ENCODE peak calls at places on chromosomes 11 and 22, in eight cellular contexts. K is endothelial cell of umbilical vein, A is fibroblast of lung, F is neural progenitor cell, C is mammary epithelial cell, M is mesenchymal stem cell, Z is K562, H is HCT116. Y is an unnamed sample.

GRCh38 chr11:17630936-17631335 is 83.9 kb downstream of the OTOG start:
- DNase-seq in K (no peak), A (no peak), F (no peak), C (no peak), M (no peak), Z (no peak), H (no peak), Y (no peak)

GRCh38 chr11:4072668-4073285 is 21.8 kb upstream of the RRM1 start:
- DNase-seq in K (peak; percentile 79), A (peak; percentile 86), F (peak; percentile 80), C (peak; percentile 61), M (peak; percentile 82), Z (peak; percentile 69), H (peak; percentile 59), Y (no peak)

GRCh38 chr11:119377961-119378667 is 3.4 kb downstream of the USP2 start:
- DNase-seq in K (no peak), A (no peak), F (peak; percentile 86), C (no peak), M (no peak), Z (peak; percentile 64), H (no peak), Y (peak; percentile 29)

GRCh38 chr22:25754527-25755202 is 12.7 kb downstream of the MYO18B start:
- DNase-seq in K (peak; percentile 48), A (peak; percentile 89), F (no peak), C (no peak), M (peak; percentile 87), Z (no peak), H (no peak), Y (no peak)

GRCh38 chr22:30541979-30542810 is 4.3 kb downstream of the SEC14L6 start:
- DNase-seq in K (no peak), A (peak; percentile 5), F (peak; percentile 73), C (no peak), M (peak; percentile 2), Z (peak; percentile 34), H (no peak), Y (peak; percentile 76)

GRCh38 chr11:73003083-73003482 is 139.0 kb downstream of the FCHSD2 start:
- DNase-seq in K (no peak), A (no peak), F (no peak), C (no peak), M (no peak), Z (no peak), H (no peak), Y (no peak)

GRCh38 chr11:87778341-87778740 is 396.9 kb downstream of the RAB38 start:
- DNase-seq in K (no peak), A (no peak), F (peak; percentile 2), C (peak; percentile 86), M (no peak), Z (no peak), H (peak; percentile 12), Y (no peak)

GRCh38 chr11:44208976-44209603 is 100.8 kb downstream of the ALX4 start:
- DNase-seq in K (peak; percentile 14), A (no peak), F (no peak), C (no peak), M (no peak), Z (no peak), H (no peak), Y (no peak)

GRCh38 chr11:128290106-128290840 is 297.1 kb downstream of the ETS1 start:
- DNase-seq in K (peak; percentile 77), A (peak; percentile 93), F (peak; percentile 70), C (peak; percentile 45), M (peak; percentile 94), Z (peak; percentile 47), H (peak; percentile 46), Y (peak; percentile 84)

GRCh38 chr11:88421530-88421929 is 84.0 kb upstream of the CTSC start:
- DNase-seq in K (no peak), A (no peak), F (peak; percentile 6), C (peak; percentile 82), M (peak; percentile 46), Z (peak; percentile 19), H (no peak), Y (no peak)

GRCh38 chr11:95592455-95592854 is 197.1 kb downstream of the FAM76B start:
- DNase-seq in K (no peak), A (peak; percentile 79), F (peak; percentile 68), C (no peak), M (peak; percentile 20), Z (no peak), H (no peak), Y (no peak)

GRCh38 chr11:84541711-84542340 is 1085.3 kb downstream of the DLG2 start:
- DNase-seq in K (no peak), A (no peak), F (no peak), C (no peak), M (no peak), Z (no peak), H (no peak), Y (no peak)

GRCh38 chr22:20131593-20131855 is at the start of gene ZDHHC8:
- DNase-seq in K (no peak), A (no peak), F (no peak), C (no peak), M (no peak), Z (peak; percentile 96), H (no peak), Y (no peak)

GRCh38 chr11:133840479-133840941 is 4.8 kb downstream of the SPATA19 start:
- DNase-seq in K (no peak), A (no peak), F (no peak), C (no peak), M (no peak), Z (no peak), H (no peak), Y (no peak)

DNA sequence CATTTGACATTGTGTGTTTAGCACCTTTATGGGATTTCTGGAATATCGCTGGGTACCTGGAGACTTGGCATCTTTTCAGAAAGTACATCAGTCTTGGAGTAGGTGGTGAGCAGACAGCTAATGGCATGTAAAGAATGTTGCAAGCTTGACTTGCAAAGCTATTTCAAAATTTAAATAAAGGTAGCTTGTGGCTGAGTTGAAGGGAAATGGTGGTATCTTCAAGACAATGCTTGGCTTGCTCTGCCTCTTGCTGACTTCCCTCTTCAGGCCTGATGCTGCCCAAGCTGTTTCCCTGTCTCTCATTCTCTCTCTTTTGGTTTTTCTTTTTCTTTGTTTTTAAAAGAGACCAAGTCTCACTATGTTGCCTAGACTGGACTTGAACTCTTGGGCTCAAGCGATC is 13.2 kb downstream of the ZNRF3 start:
- DNase-seq in K (no peak), A (no peak), F (no peak), C (peak; percentile 26), M (no peak), Z (no peak), H (no peak), Y (no peak)
- H3K9ac ChIP-seq in K (no peak overlapping the region), A (no peak overlapping the region), F (no peak overlapping the region), C (no peak overlapping the region), M (no peak overlapping the region), Z (no peak overlapping the region), H (no peak overlapping the region), Y (no peak overlapping the region)

GRCh38 chr22:49534386-49534785 is 293.3 kb downstream of the BRD1 start:
- DNase-seq in K (no peak), A (no peak), F (peak; percentile 14), C (no peak), M (no peak), Z (no peak), H (no peak), Y (peak; percentile 20)

GRCh38 chr22:49532831-49533802 is 294.6 kb downstream of the BRD1 start:
- DNase-seq in K (no peak), A (no peak), F (no peak), C (no peak), M (no peak), Z (no peak), H (no peak), Y (peak; percentile 45)

GRCh38 chr22:49530671-49531532 is 296.8 kb downstream of the BRD1 start:
- DNase-seq in K (no peak), A (no peak), F (no peak), C (no peak), M (no peak), Z (no peak), H (no peak), Y (peak; percentile 41)

GRCh38 chr22:49533886-49534285 is 293.8 kb downstream of the BRD1 start:
- DNase-seq in K (no peak), A (no peak), F (no peak), C (no peak), M (no peak), Z (no peak), H (no peak), Y (peak; percentile 58)

GRCh38 chr22:49531533-49531895 is 296.2 kb downstream of the BRD1 start:
- DNase-seq in K (no peak), A (no peak), F (no peak), C (no peak), M (no peak), Z (no peak), H (no peak), Y (peak; percentile 29)
- H3K27ac ChIP-seq in K (no peak overlapping the region), A (no peak overlapping the region), F (no peak overlapping the region), C (no peak overlapping the region), M (no peak overlapping the region), Z (no peak overlapping the region), H (no peak overlapping the region), Y (no peak overlapping the region)

DNA sequence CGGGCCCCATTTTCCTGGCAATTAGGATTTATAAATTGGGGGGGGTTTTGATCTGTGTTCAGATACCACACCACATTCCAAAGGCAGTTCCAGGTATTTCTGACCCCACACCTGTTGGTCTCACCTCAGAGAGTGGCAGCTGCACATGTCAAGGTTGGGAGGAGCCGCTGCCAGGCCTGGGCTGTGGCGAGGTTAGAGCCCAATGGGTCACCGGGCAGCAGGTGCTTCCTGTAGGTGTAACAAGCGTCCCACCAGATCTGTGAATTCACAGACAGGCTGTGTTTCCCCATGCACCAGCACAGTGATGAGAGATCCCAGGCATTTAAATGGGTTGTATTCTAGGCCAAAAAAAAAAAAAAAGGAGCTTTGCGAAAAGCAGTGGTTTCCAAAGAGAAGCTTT is 58.6 kb downstream of the CABIN1 start:
- DNase-seq in K (no peak), A (no peak), F (no peak), C (no peak), M (no peak), Z (no peak), H (no peak), Y (no peak)
- H3K9ac ChIP-seq in K (no peak overlapping the region), A (no peak overlapping the region), F (no peak overlapping the region), C (no peak overlapping the region), M (no peak overlapping the region), Z (no peak overlapping the region), H (no peak overlapping the region), Y (no peak overlapping the region)

GRCh38 chr11:32902089-32902665 is 9.6 kb downstream of the QSER1 start:
- DNase-seq in K (no peak), A (no peak), F (no peak), C (peak; percentile 39), M (no peak), Z (no peak), H (no peak), Y (no peak)

GRCh38 chr11:32899423-32899822 is 6.8 kb downstream of the QSER1 start:
- DNase-seq in K (no peak), A (no peak), F (no peak), C (no peak), M (no peak), Z (no peak), H (no peak), Y (no peak)

DNA sequence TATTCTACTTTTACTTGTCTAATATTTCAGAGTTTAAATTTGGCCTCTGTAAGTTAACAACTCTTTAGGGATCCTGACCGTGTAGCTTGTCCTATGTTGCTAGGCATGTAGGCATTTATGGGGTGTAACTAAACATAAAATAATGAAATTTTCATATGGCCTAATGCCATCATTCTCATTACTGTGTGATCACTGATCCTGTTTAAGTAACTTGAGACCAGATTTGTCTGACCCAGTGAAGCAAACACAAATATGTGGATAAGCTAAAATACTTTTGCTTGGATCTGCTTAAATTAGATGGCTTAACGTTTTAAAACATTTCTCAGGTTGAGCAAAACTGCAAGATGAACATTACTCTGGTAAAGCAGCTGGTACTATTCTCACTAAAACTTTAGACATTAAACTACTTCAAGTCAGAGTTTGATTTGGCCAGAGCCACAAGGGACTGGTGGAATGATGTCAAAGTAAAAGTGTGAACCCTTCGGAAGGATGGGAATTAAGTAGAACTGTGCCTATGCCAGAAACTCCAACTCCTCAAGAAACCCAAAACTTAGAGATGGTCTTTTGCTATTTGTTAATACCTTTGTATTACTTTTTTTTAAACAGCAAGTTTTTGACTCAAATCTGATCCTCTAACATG is 12.5 kb downstream of the QSER1 start:
- DNase-seq in K (no peak), A (peak; percentile 44), F (no peak), C (no peak), M (no peak), Z (no peak), H (no peak), Y (no peak)
- H3K27ac ChIP-seq in K (no peak overlapping the region), A (no peak overlapping the region), F (peak overlapping the region; percentile 41), C (no peak overlapping the region), M (peak overlapping the region; percentile 25), Z (no peak overlapping the region), H (no peak overlapping the region), Y (no peak overlapping the region)

Y was measured in kidney.